ENCODE peak calls at places on chromosome 3, in eight cellular contexts. V is stimulated activated CD4-positive, alpha-beta T cell treated with anti-CD3 and anti-CD28 coated beads, Interleukin-12 subunit alpha, Interleukin-12 subunit beta, amount 100 ng/mL, for 48 hours; U is astrocyte of the spinal cord; N is fibroblast of the aortic adventitia; C is smooth muscle cell of the brain vasculature; Q is RPMI8226; E is ecto neural progenitor cell; K is right lobe of liver. W is an unnamed sample.

GRCh38 chr3:37862219-37862711 is 585 bp downstream of the CTDSPL start:
- DNase-seq in V (peak), U (no peak), N (peak), C (no peak), Q (no peak), E (peak), K (peak), W (peak)

GRCh38 chr3:123984350-123984749 is 7.6 kb downstream of the ROPN1 start:
- DNase-seq in V (no peak), U (no peak), N (no peak), C (no peak), Q (no peak), E (no peak), K (no peak), W (no peak)

GRCh38 chr3:177382944-177383343 is 185.7 kb upstream of the TBL1XR1 start:
- DNase-seq in V (no peak), U (no peak), N (no peak), C (no peak), Q (no peak), E (no peak), K (no peak), W (no peak)

GRCh38 chr3:37197810-37198371 is 23.5 kb upstream of the LRRFIP2 start:
- DNase-seq in V (no peak), U (peak), N (peak), C (no peak), Q (no peak), E (peak), K (no peak), W (peak)

GRCh38 chr3:63684081-63684480 is 31.6 kb downstream of the SNTN start:
- DNase-seq in V (no peak), U (no peak), N (no peak), C (no peak), Q (no peak), E (no peak), K (no peak), W (no peak)

GRCh38 chr3:151400341-151400740 is 15.8 kb upstream of the P2RY12 start:
- DNase-seq in V (no peak), U (no peak), N (no peak), C (no peak), Q (no peak), E (no peak), K (no peak), W (no peak)

GRCh38 chr3:56839784-56840724 is 38.3 kb upstream of the ARHGEF3 start:
- DNase-seq in V (no peak), U (peak), N (peak), C (no peak), Q (no peak), E (no peak), K (no peak), W (peak)

GRCh38 chr3:17431004-17431403 is 311.4 kb downstream of the TBC1D5 start:
- DNase-seq in V (no peak), U (peak), N (peak), C (no peak), Q (peak), E (no peak), K (no peak), W (peak)

GRCh38 chr3:46289551-46289950 is 47.3 kb downstream of the CCR3 start:
- DNase-seq in V (no peak), U (no peak), N (no peak), C (no peak), Q (no peak), E (no peak), K (no peak), W (no peak)

GRCh38 chr3:187401861-187402260 is 33.7 kb downstream of the RTP4 start:
- DNase-seq in V (no peak), U (no peak), N (no peak), C (no peak), Q (no peak), E (no peak), K (no peak), W (no peak)

GRCh38 chr3:9420850-9421549 is 23.6 kb downstream of the SETD5 start:
- DNase-seq in V (no peak), U (peak), N (peak), C (no peak), Q (no peak), E (no peak), K (no peak), W (peak)

GRCh38 chr3:60703008-60703407 is 548.2 kb downstream of the FHIT start:
- DNase-seq in V (no peak), U (no peak), N (no peak), C (no peak), Q (no peak), E (no peak), K (no peak), W (no peak)

GRCh38 chr3:129593595-129594339 is 12.7 kb downstream of the PLXND1 start:
- DNase-seq in V (peak), U (no peak), N (no peak), C (no peak), Q (no peak), E (no peak), K (peak), W (no peak)

GRCh38 chr3:37324752-37325407 is 150.5 kb upstream of the LRRFIP2 start:
- DNase-seq in V (no peak), U (peak), N (peak), C (peak), Q (no peak), E (no peak), K (no peak), W (peak)

GRCh38 chr3:129304553-129305222 is 26.0 kb downstream of the HMCES start:
- DNase-seq in V (no peak), U (no peak), N (peak), C (no peak), Q (no peak), E (peak), K (no peak), W (no peak)

GRCh38 chr3:9399746-9400145 is 2.3 kb downstream of the SETD5 start:
- DNase-seq in V (no peak), U (peak), N (peak), C (peak), Q (peak), E (peak), K (peak), W (peak)

GRCh38 chr3:124886168-124887051 is 755 bp downstream of the ITGB5 start:
- DNase-seq in V (no peak), U (peak), N (peak), C (no peak), Q (peak), E (peak), K (peak), W (peak)

GRCh38 chr3:98814799-98815450 is 51.8 kb downstream of the ST3GAL6 start:
- DNase-seq in V (no peak), U (peak), N (peak), C (no peak), Q (no peak), E (no peak), K (no peak), W (peak)

GRCh38 chr3:176505878-176506621 is 691.2 kb downstream of the TBL1XR1 start:
- DNase-seq in V (no peak), U (no peak), N (no peak), C (no peak), Q (peak), E (peak), K (no peak), W (no peak)

GRCh38 chr3:138862924-138863775 is 28.4 kb upstream of the PIK3CB start:
- DNase-seq in V (no peak), U (peak), N (peak), C (no peak), Q (peak), E (no peak), K (peak), W (peak)

GRCh38 chr3:169134194-169134593 is 529.3 kb downstream of the MECOM start:
- DNase-seq in V (no peak), U (no peak), N (no peak), C (no peak), Q (no peak), E (no peak), K (no peak), W (no peak)

GRCh38 chr3:24704496-24704895 is 209.8 kb upstream of the THRB start:
- DNase-seq in V (no peak), U (peak), N (peak), C (no peak), Q (no peak), E (no peak), K (no peak), W (peak)

GRCh38 chr3:64300790-64301423 is 75.6 kb upstream of the PRICKLE2 start:
- DNase-seq in V (no peak), U (peak), N (peak), C (no peak), Q (no peak), E (no peak), K (no peak), W (peak)

GRCh38 chr3:134776518-134776917 is 18.5 kb upstream of the EPHB1 start:
- DNase-seq in V (no peak), U (no peak), N (no peak), C (no peak), Q (no peak), E (no peak), K (no peak), W (no peak)

GRCh38 chr3:42961633-42962032 is 17.5 kb upstream of the GASK1A start:
- DNase-seq in V (no peak), U (peak), N (peak), C (peak), Q (peak), E (peak), K (no peak), W (peak)

GRCh38 chr3:190504354-190505125 is 9.3 kb upstream of the IL1RAP start:
- DNase-seq in V (no peak), U (no peak), N (peak), C (no peak), Q (no peak), E (no peak), K (no peak), W (no peak)

GRCh38 chr3:10322355-10322715 is 1.4 kb upstream of the SEC13 start:
- DNase-seq in V (no peak), U (no peak), N (no peak), C (no peak), Q (peak), E (no peak), K (no peak), W (no peak)

GRCh38 chr3:60294181-60294580 is 957.1 kb downstream of the FHIT start:
- DNase-seq in V (no peak), U (peak), N (peak), C (peak), Q (no peak), E (no peak), K (no peak), W (peak)

GRCh38 chr3:88141458-88142083 is 8.2 kb upstream of the C3orf38 start:
- DNase-seq in V (no peak), U (peak), N (peak), C (no peak), Q (no peak), E (no peak), K (no peak), W (peak)

GRCh38 chr3:184154909-184155643 is at the start of gene DVL3:
- DNase-seq in V (peak), U (peak), N (peak), C (no peak), Q (peak), E (peak), K (peak), W (peak)

GRCh38 chr3:128864351-128864811 is 15.0 kb upstream of the ACAD9 start:
- DNase-seq in V (no peak), U (no peak), N (no peak), C (no peak), Q (no peak), E (no peak), K (no peak), W (no peak)

GRCh38 chr3:183208260-183208659 is 44.8 kb upstream of the B3GNT5 start:
- DNase-seq in V (no peak), U (no peak), N (no peak), C (no peak), Q (no peak), E (no peak), K (no peak), W (no peak)

GRCh38 chr3:133256787-133257483 is 142.9 kb upstream of the BFSP2 start:
- DNase-seq in V (no peak), U (no peak), N (no peak), C (no peak), Q (no peak), E (no peak), K (no peak), W (no peak)

GRCh38 chr3:52046186-52046913 is 10.0 kb downstream of the DUSP7 start:
- DNase-seq in V (no peak), U (peak), N (peak), C (peak), Q (no peak), E (no peak), K (no peak), W (peak)

GRCh38 chr3:134369861-134370596 is 4.2 kb downstream of the AMOTL2 start:
- DNase-seq in V (no peak), U (no peak), N (peak), C (no peak), Q (no peak), E (no peak), K (no peak), W (no peak)

GRCh38 chr3:133474251-133474801 is 74.5 kb downstream of the BFSP2 start:
- DNase-seq in V (no peak), U (peak), N (peak), C (peak), Q (peak), E (peak), K (no peak), W (peak)

GRCh38 chr3:187616307-187616939 is 53.8 kb downstream of the SST start:
- DNase-seq in V (peak), U (peak), N (peak), C (peak), Q (peak), E (peak), K (peak), W (peak)

GRCh38 chr3:42225486-42226363 is 40.3 kb downstream of the CCK start:
- DNase-seq in V (no peak), U (no peak), N (no peak), C (no peak), Q (no peak), E (no peak), K (no peak), W (no peak)

GRCh38 chr3:46368569-46368968 is 2.2 kb upstream of the CCR5 start:
- DNase-seq in V (peak), U (no peak), N (no peak), C (no peak), Q (peak), E (peak), K (peak), W (no peak)